ENCODE peak calls at places on chromosomes 2 and 18, in eight cellular contexts. K, N, G, L, S, C, A and J are unnamed samples.

GRCh38 chr2:145350011-145350410 is 830.1 kb upstream of the ZEB2 start:
- DNase-seq in L (no peak), S (peak; percentile 36), A (peak; percentile 80), N (no peak), G (no peak), K (no peak), C (no peak), J (no peak)

GRCh38 chr2:12202301-12202700 is 455.9 kb downstream of the LPIN1 start:
- DNase-seq in A (peak; percentile 42), C (no peak), N (no peak), G (no peak), K (no peak), S (no peak), L (no peak), J (no peak)

GRCh38 chr2:210577263-210578071 is 21.1 kb downstream of the CPS1 start:
- DNase-seq in C (no peak), S (peak; percentile 65), G (peak; percentile 33), K (no peak), A (peak; percentile 30), N (no peak), L (no peak), J (no peak)

GRCh38 chr2:101847661-101848339 is 144.0 kb upstream of the IL1R2 start:
- DNase-seq in N (no peak), G (no peak), S (no peak), A (no peak), K (no peak), C (no peak), L (no peak), J (no peak)

GRCh38 chr18:34159691-34160185 is 65.0 kb downstream of the NOL4 start:
- DNase-seq in G (no peak), A (no peak), L (no peak), N (no peak), K (peak; percentile 6), C (no peak), S (no peak), J (peak; percentile 54)

GRCh38 chr2:201183373-201183742 is 417 bp downstream of the CASP10 start:
- DNase-seq in K (no peak), L (no peak), C (no peak), N (no peak), A (no peak), S (no peak), G (no peak), J (no peak)

GRCh38 chr2:190837417-190837816 is 43.2 kb upstream of the GLS start:
- DNase-seq in N (no peak), K (no peak), A (peak; percentile 72), C (no peak), S (peak; percentile 78), G (peak; percentile 51), L (no peak), J (no peak)

GRCh38 chr2:241121008-241121407 is 18.9 kb upstream of the MTERF4 start:
- DNase-seq in A (no peak), S (no peak), C (no peak), N (no peak), L (no peak), G (no peak), K (no peak), J (no peak)

GRCh38 chr2:143171817-143172216 is 42.6 kb downstream of the ARHGAP15 start:
- DNase-seq in G (no peak), K (no peak), A (no peak), C (no peak), S (no peak), L (no peak), N (no peak), J (no peak)

GRCh38 chr2:9261231-9261883 is 54.7 kb downstream of the ASAP2 start:
- DNase-seq in A (no peak), G (no peak), C (peak; percentile 61), N (no peak), K (no peak), S (peak; percentile 66), L (no peak), J (peak; percentile 45)

GRCh38 chr2:186641807-186642321 is 52.0 kb upstream of the FAM171B start:
- DNase-seq in A (peak; percentile 66), C (peak; percentile 28), G (peak; percentile 50), K (peak; percentile 55), S (peak; percentile 44), N (no peak), L (peak; percentile 9), J (no peak)

GRCh38 chr2:233208382-233209116 is 42.9 kb upstream of the ATG16L1 start:
- DNase-seq in L (no peak), A (no peak), G (no peak), S (peak; percentile 89), N (no peak), K (no peak), C (no peak), J (no peak)

GRCh38 chr18:70288851-70289328 is at the start of gene SOCS6:
- DNase-seq in K (peak; percentile 67), G (no peak), A (peak; percentile 53), L (no peak), S (peak; percentile 97), C (peak; percentile 67), N (peak; percentile 65), J (peak; percentile 30)

GRCh38 chr18:34128436-34128835 is 96.3 kb downstream of the NOL4 start:
- DNase-seq in A (peak; percentile 60), G (no peak), C (no peak), K (no peak), S (no peak), L (no peak), N (no peak), J (no peak)

GRCh38 chr2:32671885-32672519 is 44.2 kb downstream of the TTC27 start:
- DNase-seq in L (no peak), S (no peak), N (no peak), A (no peak), K (no peak), C (no peak), G (no peak), J (no peak)

GRCh38 chr2:121561617-121562268 is 31.1 kb downstream of the RNU4ATAC start:
- DNase-seq in A (peak; percentile 67), C (no peak), N (no peak), G (no peak), S (peak; percentile 72), K (no peak), L (no peak), J (no peak)

GRCh38 chr2:26495705-26496271 is 17.9 kb upstream of the OTOF start:
- DNase-seq in S (no peak), C (no peak), G (no peak), K (peak; percentile 27), N (no peak), A (peak; percentile 29), L (no peak), J (no peak)

GRCh38 chr2:128416366-128416765 is 97.7 kb upstream of the HS6ST1 start:
- DNase-seq in K (peak; percentile 1), L (no peak), C (no peak), G (no peak), A (no peak), N (peak; percentile 23), S (no peak), J (no peak)

GRCh38 chr2:171610824-171611223 is 76.4 kb upstream of the DYNC1I2 start:
- DNase-seq in N (no peak), K (no peak), L (no peak), A (no peak), S (no peak), C (no peak), G (no peak), J (no peak)

GRCh38 chr2:171615071-171615470 is 72.2 kb upstream of the DYNC1I2 start:
- DNase-seq in S (no peak), A (peak; percentile 9), K (no peak), G (no peak), L (no peak), C (no peak), N (no peak), J (no peak)
- H3K27ac ChIP-seq in S (peak overlapping the region; percentile 46), A (no peak overlapping the region), K (no peak overlapping the region), G (no peak overlapping the region), L (no peak overlapping the region), C (no peak overlapping the region), N (no peak overlapping the region), J (no peak overlapping the region)

DNA sequence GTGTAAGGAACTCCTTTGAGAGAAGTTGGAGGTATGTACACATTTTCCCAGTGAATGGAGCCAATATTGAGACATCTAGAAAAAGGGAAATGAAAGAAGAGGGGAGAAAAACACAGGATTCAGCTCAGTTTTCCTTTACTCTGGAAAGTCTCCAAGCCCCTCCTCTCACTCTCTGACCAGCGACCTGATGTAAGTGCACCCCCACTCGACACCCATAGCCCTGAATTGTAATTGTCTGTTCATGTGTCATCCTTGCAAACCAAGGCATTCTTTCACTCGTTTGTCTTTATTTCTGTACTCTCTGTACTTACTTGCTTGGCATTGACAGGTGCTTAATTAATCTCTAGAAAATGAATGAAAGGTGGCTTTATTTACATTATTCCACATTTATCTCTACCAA is 55.7 kb upstream of the CTAGE1 start:
- DNase-seq in S (no peak), C (no peak), N (no peak), K (no peak), G (no peak), A (no peak), L (no peak), J (no peak)
- H3K27ac ChIP-seq in S (no peak overlapping the region), C (no peak overlapping the region), N (no peak overlapping the region), K (no peak overlapping the region), G (no peak overlapping the region), A (no peak overlapping the region), L (no peak overlapping the region), J (no peak overlapping the region)

GRCh38 chr2:27996156-27996920 is 105.8 kb downstream of the BABAM2 start:
- DNase-seq in L (no peak), A (no peak), G (no peak), S (no peak), C (no peak), N (no peak), K (no peak), J (no peak)

GRCh38 chr2:27989149-27989548 is 98.6 kb downstream of the BABAM2 start:
- DNase-seq in C (no peak), K (no peak), L (no peak), A (peak; percentile 49), G (peak; percentile 32), N (no peak), S (no peak), J (no peak)

GRCh38 chr2:27993950-27994728 is 103.6 kb downstream of the BABAM2 start:
- DNase-seq in S (no peak), C (no peak), L (no peak), N (no peak), K (no peak), G (no peak), A (no peak), J (no peak)

GRCh38 chr2:27990030-27990590 is 99.6 kb downstream of the BABAM2 start:
- DNase-seq in K (no peak), L (no peak), N (no peak), S (no peak), G (no peak), A (peak; percentile 84), C (no peak), J (no peak)

GRCh38 chr2:27992787-27993747 is 102.5 kb downstream of the BABAM2 start:
- DNase-seq in G (no peak), K (no peak), A (peak; percentile 79), C (no peak), S (peak; percentile 73), L (no peak), N (no peak), J (no peak)
- H3K27ac ChIP-seq in G (no peak overlapping the region), K (no peak overlapping the region), A (peak overlapping the region; percentile 13), C (no peak overlapping the region), S (no peak overlapping the region), L (no peak overlapping the region), N (no peak overlapping the region), J (no peak overlapping the region)

DNA sequence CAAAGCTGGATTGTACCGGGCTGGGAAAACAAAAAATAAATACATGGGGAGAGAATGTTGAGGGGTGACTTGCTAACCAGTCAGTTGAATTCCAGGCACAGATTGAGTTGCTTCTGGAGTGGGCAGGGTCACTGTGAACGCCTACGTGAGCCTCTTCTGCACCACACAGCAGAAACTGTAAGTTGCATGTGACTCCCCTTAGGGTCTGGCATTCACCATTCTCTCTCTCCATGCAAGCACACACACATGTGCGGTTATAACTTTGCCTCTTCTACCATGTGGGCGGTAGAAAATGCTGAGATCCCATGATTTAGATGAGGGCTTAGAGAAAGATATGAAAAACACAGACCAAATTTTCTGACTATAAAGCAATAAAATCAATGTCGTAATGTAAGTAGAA is 128.6 kb downstream of the COPS8 start:
- DNase-seq in C (no peak), L (no peak), A (no peak), S (peak; percentile 4), G (no peak), K (no peak), N (no peak), J (no peak)
- H3K27ac ChIP-seq in C (peak overlapping the region; percentile 31), L (no peak overlapping the region), A (peak overlapping the region; percentile 64), S (peak overlapping the region; percentile 78), G (no peak overlapping the region), K (no peak overlapping the region), N (no peak overlapping the region), J (no peak overlapping the region)